ENCODE peak calls at places on chromosomes 13 and 19, in six cellular contexts. One of them, this sample, is unnamed.

GRCh38 chr13:27619711-27620376 is 485 bp downstream of the LNX2 start:
- DNase-seq in transverse colon: peak; percentile 57
- DNase-seq in activated CD8-positive, alpha-beta memory T cell treated with anti-CD3 and anti-CD28 coated beads for 48 hours: peak; percentile 19
- DNase-seq in GM18507: no peak
- DNase-seq in mesothelial cell of epicardium: no peak
- DNase-seq in dermis blood vessel endothelial cell: peak; percentile 58
- DNase-seq in this sample: peak; percentile 8

GRCh38 chr13:109152311-109152820 is 523.0 kb downstream of the MYO16 start:
- DNase-seq in transverse colon: no peak
- DNase-seq in activated CD8-positive, alpha-beta memory T cell treated with anti-CD3 and anti-CD28 coated beads for 48 hours: no peak
- DNase-seq in GM18507: no peak
- DNase-seq in mesothelial cell of epicardium: no peak
- DNase-seq in dermis blood vessel endothelial cell: no peak
- DNase-seq in this sample: no peak

GRCh38 chr13:95787356-95788099 is 110.6 kb downstream of the DNAJC3 start:
- DNase-seq in transverse colon: no peak
- DNase-seq in activated CD8-positive, alpha-beta memory T cell treated with anti-CD3 and anti-CD28 coated beads for 48 hours: no peak
- DNase-seq in GM18507: no peak
- DNase-seq in mesothelial cell of epicardium: no peak
- DNase-seq in dermis blood vessel endothelial cell: no peak
- DNase-seq in this sample: no peak

GRCh38 chr13:100470841-100471505 is 117.6 kb downstream of the GGACT start:
- DNase-seq in transverse colon: no peak
- DNase-seq in activated CD8-positive, alpha-beta memory T cell treated with anti-CD3 and anti-CD28 coated beads for 48 hours: no peak
- DNase-seq in GM18507: no peak
- DNase-seq in mesothelial cell of epicardium: no peak
- DNase-seq in dermis blood vessel endothelial cell: no peak
- DNase-seq in this sample: no peak

GRCh38 chr13:77545626-77546412 is 10.3 kb downstream of the SCEL start:
- DNase-seq in transverse colon: no peak
- DNase-seq in activated CD8-positive, alpha-beta memory T cell treated with anti-CD3 and anti-CD28 coated beads for 48 hours: no peak
- DNase-seq in GM18507: no peak
- DNase-seq in mesothelial cell of epicardium: no peak
- DNase-seq in dermis blood vessel endothelial cell: no peak
- DNase-seq in this sample: no peak

GRCh38 chr13:53137777-53138176 is 109.2 kb downstream of the OLFM4 start:
- DNase-seq in transverse colon: no peak
- DNase-seq in activated CD8-positive, alpha-beta memory T cell treated with anti-CD3 and anti-CD28 coated beads for 48 hours: no peak
- DNase-seq in GM18507: no peak
- DNase-seq in mesothelial cell of epicardium: no peak
- DNase-seq in dermis blood vessel endothelial cell: no peak
- DNase-seq in this sample: peak; percentile 1

GRCh38 chr13:44680746-44681355 is 104.7 kb upstream of the TSC22D1 start:
- DNase-seq in transverse colon: no peak
- DNase-seq in activated CD8-positive, alpha-beta memory T cell treated with anti-CD3 and anti-CD28 coated beads for 48 hours: no peak
- DNase-seq in GM18507: no peak
- DNase-seq in mesothelial cell of epicardium: no peak
- DNase-seq in dermis blood vessel endothelial cell: no peak
- DNase-seq in this sample: no peak

GRCh38 chr19:5292843-5293606 is 47.6 kb downstream of the PTPRS start:
- DNase-seq in transverse colon: peak; percentile 46
- DNase-seq in activated CD8-positive, alpha-beta memory T cell treated with anti-CD3 and anti-CD28 coated beads for 48 hours: peak; percentile 30
- DNase-seq in GM18507: peak; percentile 59
- DNase-seq in mesothelial cell of epicardium: peak; percentile 74
- DNase-seq in dermis blood vessel endothelial cell: peak; percentile 49
- DNase-seq in this sample: peak; percentile 44

GRCh38 chr13:58963321-58963720 is 1200.4 kb downstream of the DIAPH3 start:
- DNase-seq in transverse colon: no peak
- DNase-seq in activated CD8-positive, alpha-beta memory T cell treated with anti-CD3 and anti-CD28 coated beads for 48 hours: no peak
- DNase-seq in GM18507: no peak
- DNase-seq in mesothelial cell of epicardium: no peak
- DNase-seq in dermis blood vessel endothelial cell: no peak
- DNase-seq in this sample: no peak

GRCh38 chr13:113632706-113633484 is 25.1 kb downstream of the ATP4B start:
- DNase-seq in transverse colon: no peak
- DNase-seq in activated CD8-positive, alpha-beta memory T cell treated with anti-CD3 and anti-CD28 coated beads for 48 hours: no peak
- DNase-seq in GM18507: no peak
- DNase-seq in mesothelial cell of epicardium: no peak
- DNase-seq in dermis blood vessel endothelial cell: no peak
- DNase-seq in this sample: no peak

GRCh38 chr13:113860051-113860471 is 3.8 kb downstream of the GAS6 start:
- DNase-seq in transverse colon: peak; percentile 81
- DNase-seq in activated CD8-positive, alpha-beta memory T cell treated with anti-CD3 and anti-CD28 coated beads for 48 hours: no peak
- DNase-seq in GM18507: no peak
- DNase-seq in mesothelial cell of epicardium: peak; percentile 39
- DNase-seq in dermis blood vessel endothelial cell: no peak
- DNase-seq in this sample: no peak

GRCh38 chr13:43822969-43823368 is 36.2 kb upstream of the ENOX1 start:
- DNase-seq in transverse colon: no peak
- DNase-seq in activated CD8-positive, alpha-beta memory T cell treated with anti-CD3 and anti-CD28 coated beads for 48 hours: no peak
- DNase-seq in GM18507: no peak
- DNase-seq in mesothelial cell of epicardium: no peak
- DNase-seq in dermis blood vessel endothelial cell: no peak
- DNase-seq in this sample: no peak

GRCh38 chr13:28741080-28741479 is 22.3 kb upstream of the SLC46A3 start:
- DNase-seq in transverse colon: no peak
- DNase-seq in activated CD8-positive, alpha-beta memory T cell treated with anti-CD3 and anti-CD28 coated beads for 48 hours: no peak
- DNase-seq in GM18507: no peak
- DNase-seq in mesothelial cell of epicardium: no peak
- DNase-seq in dermis blood vessel endothelial cell: no peak
- DNase-seq in this sample: no peak

GRCh38 chr19:15294591-15294990 is 37.7 kb downstream of the BRD4 start:
- DNase-seq in transverse colon: no peak
- DNase-seq in activated CD8-positive, alpha-beta memory T cell treated with anti-CD3 and anti-CD28 coated beads for 48 hours: no peak
- DNase-seq in GM18507: no peak
- DNase-seq in mesothelial cell of epicardium: no peak
- DNase-seq in dermis blood vessel endothelial cell: no peak
- DNase-seq in this sample: no peak

GRCh38 chr13:73138276-73138950 is 79.6 kb downstream of the KLF5 start:
- DNase-seq in transverse colon: no peak
- DNase-seq in activated CD8-positive, alpha-beta memory T cell treated with anti-CD3 and anti-CD28 coated beads for 48 hours: no peak
- DNase-seq in GM18507: no peak
- DNase-seq in mesothelial cell of epicardium: no peak
- DNase-seq in dermis blood vessel endothelial cell: no peak
- DNase-seq in this sample: no peak

GRCh38 chr19:30066781-30067759 is 125.0 kb downstream of the URI1 start:
- DNase-seq in transverse colon: peak; percentile 5
- DNase-seq in activated CD8-positive, alpha-beta memory T cell treated with anti-CD3 and anti-CD28 coated beads for 48 hours: no peak
- DNase-seq in GM18507: no peak
- DNase-seq in mesothelial cell of epicardium: no peak
- DNase-seq in dermis blood vessel endothelial cell: no peak
- DNase-seq in this sample: no peak

GRCh38 chr19:10120538-10121198 is 969 bp upstream of the EIF3G start:
- DNase-seq in transverse colon: no peak
- DNase-seq in activated CD8-positive, alpha-beta memory T cell treated with anti-CD3 and anti-CD28 coated beads for 48 hours: no peak
- DNase-seq in GM18507: no peak
- DNase-seq in mesothelial cell of epicardium: no peak
- DNase-seq in dermis blood vessel endothelial cell: peak; percentile 46
- DNase-seq in this sample: peak; percentile 22

GRCh38 chr13:40210865-40211585 is 455.4 kb downstream of the FOXO1 start:
- DNase-seq in transverse colon: no peak
- DNase-seq in activated CD8-positive, alpha-beta memory T cell treated with anti-CD3 and anti-CD28 coated beads for 48 hours: no peak
- DNase-seq in GM18507: no peak
- DNase-seq in mesothelial cell of epicardium: peak; percentile 3
- DNase-seq in dermis blood vessel endothelial cell: no peak
- DNase-seq in this sample: no peak

GRCh38 chr13:74835579-74835978 is 646.4 kb downstream of the TBC1D4 start:
- DNase-seq in transverse colon: no peak
- DNase-seq in activated CD8-positive, alpha-beta memory T cell treated with anti-CD3 and anti-CD28 coated beads for 48 hours: no peak
- DNase-seq in GM18507: no peak
- DNase-seq in mesothelial cell of epicardium: no peak
- DNase-seq in dermis blood vessel endothelial cell: no peak
- DNase-seq in this sample: no peak

GRCh38 chr13:80235559-80236296 is 105.2 kb downstream of the SPRY2 start:
- DNase-seq in transverse colon: peak; percentile 17
- DNase-seq in activated CD8-positive, alpha-beta memory T cell treated with anti-CD3 and anti-CD28 coated beads for 48 hours: no peak
- DNase-seq in GM18507: no peak
- DNase-seq in mesothelial cell of epicardium: no peak
- DNase-seq in dermis blood vessel endothelial cell: peak; percentile 93
- DNase-seq in this sample: no peak

GRCh38 chr19:45995715-45996385 is 583 bp downstream of the CCDC61 start:
- DNase-seq in transverse colon: no peak
- DNase-seq in activated CD8-positive, alpha-beta memory T cell treated with anti-CD3 and anti-CD28 coated beads for 48 hours: no peak
- DNase-seq in GM18507: no peak
- DNase-seq in mesothelial cell of epicardium: no peak
- DNase-seq in dermis blood vessel endothelial cell: peak; percentile 33
- DNase-seq in this sample: no peak

GRCh38 chr13:66689628-66690027 is 540.5 kb downstream of the PCDH9 start:
- DNase-seq in transverse colon: no peak
- DNase-seq in activated CD8-positive, alpha-beta memory T cell treated with anti-CD3 and anti-CD28 coated beads for 48 hours: no peak
- DNase-seq in GM18507: no peak
- DNase-seq in mesothelial cell of epicardium: no peak
- DNase-seq in dermis blood vessel endothelial cell: peak; percentile 44
- DNase-seq in this sample: no peak

GRCh38 chr19:3801412-3802096 is 15.4 kb upstream of the MATK start:
- DNase-seq in transverse colon: peak; percentile 37
- DNase-seq in activated CD8-positive, alpha-beta memory T cell treated with anti-CD3 and anti-CD28 coated beads for 48 hours: no peak
- DNase-seq in GM18507: no peak
- DNase-seq in mesothelial cell of epicardium: no peak
- DNase-seq in dermis blood vessel endothelial cell: no peak
- DNase-seq in this sample: no peak

GRCh38 chr19:56111601-56112312 is 9.3 kb downstream of the ZNF787 start:
- DNase-seq in transverse colon: peak; percentile 86
- DNase-seq in activated CD8-positive, alpha-beta memory T cell treated with anti-CD3 and anti-CD28 coated beads for 48 hours: no peak
- DNase-seq in GM18507: peak; percentile 38
- DNase-seq in mesothelial cell of epicardium: no peak
- DNase-seq in dermis blood vessel endothelial cell: peak; percentile 34
- DNase-seq in this sample: no peak

GRCh38 chr19:48206402-48207093 is 36.1 kb downstream of the ZSWIM9 start:
- DNase-seq in transverse colon: no peak
- DNase-seq in activated CD8-positive, alpha-beta memory T cell treated with anti-CD3 and anti-CD28 coated beads for 48 hours: no peak
- DNase-seq in GM18507: no peak
- DNase-seq in mesothelial cell of epicardium: peak; percentile 5
- DNase-seq in dermis blood vessel endothelial cell: no peak
- DNase-seq in this sample: no peak

GRCh38 chr19:47445937-47446402 is 25.7 kb downstream of the SLC8A2 start:
- DNase-seq in transverse colon: peak; percentile 43
- DNase-seq in activated CD8-positive, alpha-beta memory T cell treated with anti-CD3 and anti-CD28 coated beads for 48 hours: no peak
- DNase-seq in GM18507: no peak
- DNase-seq in mesothelial cell of epicardium: peak; percentile 70
- DNase-seq in dermis blood vessel endothelial cell: peak; percentile 32
- DNase-seq in this sample: no peak

GRCh38 chr19:46863818-46864629 is 3.2 kb downstream of the ARHGAP35 start:
- DNase-seq in transverse colon: no peak
- DNase-seq in activated CD8-positive, alpha-beta memory T cell treated with anti-CD3 and anti-CD28 coated beads for 48 hours: no peak
- DNase-seq in GM18507: no peak
- DNase-seq in mesothelial cell of epicardium: no peak
- DNase-seq in dermis blood vessel endothelial cell: peak; percentile 37
- DNase-seq in this sample: no peak

GRCh38 chr19:51007488-51007887 is 6.1 kb upstream of the KLK8 start:
- DNase-seq in transverse colon: no peak
- DNase-seq in activated CD8-positive, alpha-beta memory T cell treated with anti-CD3 and anti-CD28 coated beads for 48 hours: no peak
- DNase-seq in GM18507: no peak
- DNase-seq in mesothelial cell of epicardium: no peak
- DNase-seq in dermis blood vessel endothelial cell: no peak
- DNase-seq in this sample: no peak

GRCh38 chr13:41428155-41428554 is 29.2 kb upstream of the RGCC start:
- DNase-seq in transverse colon: no peak
- DNase-seq in activated CD8-positive, alpha-beta memory T cell treated with anti-CD3 and anti-CD28 coated beads for 48 hours: no peak
- DNase-seq in GM18507: no peak
- DNase-seq in mesothelial cell of epicardium: no peak
- DNase-seq in dermis blood vessel endothelial cell: peak; percentile 49
- DNase-seq in this sample: no peak

GRCh38 chr19:58393725-58394033 is 1.8 kb upstream of the RNF225 start:
- DNase-seq in transverse colon: no peak
- DNase-seq in activated CD8-positive, alpha-beta memory T cell treated with anti-CD3 and anti-CD28 coated beads for 48 hours: no peak
- DNase-seq in GM18507: no peak
- DNase-seq in mesothelial cell of epicardium: no peak
- DNase-seq in dermis blood vessel endothelial cell: no peak
- DNase-seq in this sample: no peak

GRCh38 chr13:49858183-49858856 is 65.8 kb upstream of the KPNA3 start:
- DNase-seq in transverse colon: peak; percentile 10
- DNase-seq in activated CD8-positive, alpha-beta memory T cell treated with anti-CD3 and anti-CD28 coated beads for 48 hours: no peak
- DNase-seq in GM18507: no peak
- DNase-seq in mesothelial cell of epicardium: no peak
- DNase-seq in dermis blood vessel endothelial cell: no peak
- DNase-seq in this sample: peak; percentile 81

GRCh38 chr13:110073982-110074381 is 233.0 kb downstream of the COL4A1 start:
- DNase-seq in transverse colon: no peak
- DNase-seq in activated CD8-positive, alpha-beta memory T cell treated with anti-CD3 and anti-CD28 coated beads for 48 hours: no peak
- DNase-seq in GM18507: no peak
- DNase-seq in mesothelial cell of epicardium: no peak
- DNase-seq in dermis blood vessel endothelial cell: no peak
- DNase-seq in this sample: no peak

GRCh38 chr19:49713236-49713845 is 22.4 kb downstream of the CPT1C start:
- DNase-seq in transverse colon: no peak
- DNase-seq in activated CD8-positive, alpha-beta memory T cell treated with anti-CD3 and anti-CD28 coated beads for 48 hours: no peak
- DNase-seq in GM18507: no peak
- DNase-seq in mesothelial cell of epicardium: no peak
- DNase-seq in dermis blood vessel endothelial cell: no peak
- DNase-seq in this sample: no peak

GRCh38 chr19:27759896-27760295 is 1453.1 kb downstream of the UQCRFS1 start:
- DNase-seq in transverse colon: no peak
- DNase-seq in activated CD8-positive, alpha-beta memory T cell treated with anti-CD3 and anti-CD28 coated beads for 48 hours: no peak
- DNase-seq in GM18507: no peak
- DNase-seq in mesothelial cell of epicardium: no peak
- DNase-seq in dermis blood vessel endothelial cell: no peak
- DNase-seq in this sample: no peak

GRCh38 chr19:50465986-50466771 is 10.1 kb upstream of the EMC10 start:
- DNase-seq in transverse colon: peak; percentile 69
- DNase-seq in activated CD8-positive, alpha-beta memory T cell treated with anti-CD3 and anti-CD28 coated beads for 48 hours: no peak
- DNase-seq in GM18507: no peak
- DNase-seq in mesothelial cell of epicardium: no peak
- DNase-seq in dermis blood vessel endothelial cell: peak; percentile 32
- DNase-seq in this sample: no peak

GRCh38 chr19:8194528-8195275 is 14.5 kb upstream of the CERS4 start:
- DNase-seq in transverse colon: peak; percentile 50
- DNase-seq in activated CD8-positive, alpha-beta memory T cell treated with anti-CD3 and anti-CD28 coated beads for 48 hours: no peak
- DNase-seq in GM18507: no peak
- DNase-seq in mesothelial cell of epicardium: no peak
- DNase-seq in dermis blood vessel endothelial cell: no peak
- DNase-seq in this sample: no peak

GRCh38 chr19:17402982-17403855 is 2.2 kb downstream of the BST2 start:
- DNase-seq in transverse colon: no peak
- DNase-seq in activated CD8-positive, alpha-beta memory T cell treated with anti-CD3 and anti-CD28 coated beads for 48 hours: no peak
- DNase-seq in GM18507: no peak
- DNase-seq in mesothelial cell of epicardium: peak; percentile 56
- DNase-seq in dermis blood vessel endothelial cell: peak; percentile 31
- DNase-seq in this sample: no peak

GRCh38 chr13:23928985-23929384 is 31.7 kb upstream of the C1QTNF9B start:
- DNase-seq in transverse colon: no peak
- DNase-seq in activated CD8-positive, alpha-beta memory T cell treated with anti-CD3 and anti-CD28 coated beads for 48 hours: no peak
- DNase-seq in GM18507: no peak
- DNase-seq in mesothelial cell of epicardium: no peak
- DNase-seq in dermis blood vessel endothelial cell: peak; percentile 64
- DNase-seq in this sample: no peak

GRCh38 chr13:110815471-110816204 is 99.2 kb downstream of the ANKRD10 start:
- DNase-seq in transverse colon: no peak
- DNase-seq in activated CD8-positive, alpha-beta memory T cell treated with anti-CD3 and anti-CD28 coated beads for 48 hours: no peak
- DNase-seq in GM18507: no peak
- DNase-seq in mesothelial cell of epicardium: no peak
- DNase-seq in dermis blood vessel endothelial cell: no peak
- DNase-seq in this sample: no peak

This sample was measured in SW 1271.